ENCODE peak calls at places on chromosomes 6 and 20, in ten cellular contexts. W, G, O, M, D, E, P, V, J and K are unnamed samples.

GRCh38 chr6:98808522-98809210 is 25.7 kb upstream of the POU3F2 start:
- DNase-seq in W (no peak), G (no peak), O (no peak), M (no peak), D (no peak), E (no peak), P (no peak), V (no peak), J (no peak), K (no peak)

GRCh38 chr6:150696156-150696555 is 96.5 kb downstream of the PLEKHG1 start:
- DNase-seq in W (no peak), G (no peak), O (no peak), M (no peak), D (no peak), E (peak; percentile 41), P (no peak), V (no peak), J (no peak), K (no peak)

GRCh38 chr6:167141667-167142432 is 15.9 kb downstream of the GPR31 start:
- DNase-seq in W (no peak), G (peak; percentile 76), O (peak; percentile 35), M (peak; percentile 14), D (peak; percentile 90), E (peak; percentile 70), P (peak; percentile 58), V (peak; percentile 46), J (no peak), K (no peak)

GRCh38 chr6:158232445-158233213 is 64.5 kb downstream of the GTF2H5 start:
- DNase-seq in W (peak; percentile 68), G (peak; percentile 63), O (peak; percentile 47), M (peak; percentile 46), D (peak; percentile 92), E (peak; percentile 68), P (peak; percentile 42), V (peak; percentile 64), J (peak; percentile 35), K (no peak)

GRCh38 chr6:45576648-45577624 is 199.2 kb upstream of the SUPT3H start:
- DNase-seq in W (no peak), G (no peak), O (no peak), M (no peak), D (peak; percentile 12), E (no peak), P (no peak), V (no peak), J (no peak), K (no peak)

GRCh38 chr20:54062812-54063280 is 7.5 kb downstream of the BCAS1 start:
- DNase-seq in W (peak; percentile 66), G (peak; percentile 46), O (no peak), M (no peak), D (no peak), E (peak; percentile 48), P (peak; percentile 70), V (no peak), J (no peak), K (no peak)

GRCh38 chr6:3341467-3341866 is 82.7 kb downstream of the PSMG4 start:
- DNase-seq in W (peak; percentile 95), G (peak; percentile 69), O (no peak), M (peak; percentile 36), D (no peak), E (peak; percentile 7), P (no peak), V (no peak), J (peak; percentile 59), K (no peak)

GRCh38 chr6:72665599-72665998 is 43.7 kb downstream of the KCNQ5 start:
- DNase-seq in W (no peak), G (no peak), O (no peak), M (no peak), D (no peak), E (no peak), P (no peak), V (no peak), J (no peak), K (no peak)

GRCh38 chr6:31586596-31586995 is 519 bp downstream of the LST1 start:
- DNase-seq in W (no peak), G (no peak), O (no peak), M (no peak), D (peak; percentile 75), E (no peak), P (no peak), V (no peak), J (no peak), K (no peak)

GRCh38 chr6:31585531-31585930 is 546 bp upstream of the LST1 start:
- DNase-seq in W (no peak), G (peak; percentile 53), O (no peak), M (no peak), D (no peak), E (no peak), P (peak; percentile 50), V (no peak), J (no peak), K (no peak)

GRCh38 chr6:31587791-31588777 is 2.0 kb downstream of the LST1 start:
- DNase-seq in W (no peak), G (no peak), O (no peak), M (no peak), D (no peak), E (no peak), P (no peak), V (no peak), J (no peak), K (no peak)

GRCh38 chr6:31588871-31589650 is 3.0 kb downstream of the LST1 start:
- DNase-seq in W (no peak), G (no peak), O (no peak), M (no peak), D (no peak), E (no peak), P (no peak), V (no peak), J (no peak), K (no peak)

DNA sequence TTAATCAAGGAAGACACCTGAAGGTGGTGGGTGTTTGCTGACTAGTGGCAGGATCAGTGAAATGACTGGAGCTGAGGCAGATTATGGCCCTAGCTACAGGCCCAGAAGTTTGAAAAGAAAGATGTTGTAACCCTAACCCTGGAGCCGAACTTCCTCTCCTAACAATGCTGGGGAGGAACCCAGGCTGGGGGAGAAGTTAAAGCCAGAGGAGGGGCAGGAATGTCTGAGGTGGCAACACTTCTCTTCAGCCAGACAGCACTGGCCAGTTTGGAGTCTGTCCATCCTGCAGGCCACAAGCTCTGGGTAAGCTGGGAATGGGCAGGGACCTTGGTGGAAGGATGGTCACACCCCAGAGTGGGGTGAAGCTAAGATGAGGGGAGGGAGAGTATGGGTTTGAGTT is at the start of gene LST1:
- DNase-seq in W (no peak), G (no peak), O (no peak), M (peak; percentile 10), D (no peak), E (no peak), P (no peak), V (no peak), J (peak; percentile 47), K (no peak)
- H3K4me3 ChIP-seq in W (no peak within 1 kb of the TSS), G (no peak within 1 kb of the TSS), O (no peak within 1 kb of the TSS), M (no peak within 1 kb of the TSS), D (no peak within 1 kb of the TSS), E (no peak within 1 kb of the TSS), P (no peak within 1 kb of the TSS), V (peak within 1 kb of the TSS; percentile 14), J (no peak within 1 kb of the TSS), K (no peak within 1 kb of the TSS)

GRCh38 chr20:51545515-51545914 is 3.0 kb upstream of the NFATC2 start:
- DNase-seq in W (no peak), G (no peak), O (no peak), M (no peak), D (no peak), E (no peak), P (no peak), V (no peak), J (no peak), K (no peak)

GRCh38 chr20:51541189-51542032 is 1.1 kb downstream of the NFATC2 start:
- DNase-seq in W (peak; percentile 43), G (peak; percentile 69), O (peak; percentile 67), M (peak; percentile 81), D (no peak), E (peak; percentile 95), P (peak; percentile 87), V (peak; percentile 85), J (peak; percentile 92), K (no peak)

GRCh38 chr20:51542894-51543788 is 622 bp upstream of the NFATC2 start:
- DNase-seq in W (no peak), G (no peak), O (no peak), M (no peak), D (peak; percentile 43), E (no peak), P (no peak), V (peak; percentile 27), J (no peak), K (no peak)

GRCh38 chr20:51540585-51540984 is 1.9 kb downstream of the NFATC2 start:
- DNase-seq in W (no peak), G (no peak), O (no peak), M (no peak), D (no peak), E (no peak), P (no peak), V (no peak), J (no peak), K (no peak)

GRCh38 chr20:51542033-51542893 is at the start of gene NFATC2:
- DNase-seq in W (no peak), G (peak; percentile 79), O (no peak), M (no peak), D (peak; percentile 93), E (peak; percentile 80), P (peak; percentile 65), V (peak; percentile 69), J (no peak), K (no peak)
- TF ChIP-seq CTCF in W (no peak), G (peak; percentile 40), O (no peak), M (peak; percentile 18), D (peak; percentile 24), E (peak; percentile 11), P (peak; percentile 77), V (peak; percentile 8), J (peak; percentile 6), K (no peak)

DNA sequence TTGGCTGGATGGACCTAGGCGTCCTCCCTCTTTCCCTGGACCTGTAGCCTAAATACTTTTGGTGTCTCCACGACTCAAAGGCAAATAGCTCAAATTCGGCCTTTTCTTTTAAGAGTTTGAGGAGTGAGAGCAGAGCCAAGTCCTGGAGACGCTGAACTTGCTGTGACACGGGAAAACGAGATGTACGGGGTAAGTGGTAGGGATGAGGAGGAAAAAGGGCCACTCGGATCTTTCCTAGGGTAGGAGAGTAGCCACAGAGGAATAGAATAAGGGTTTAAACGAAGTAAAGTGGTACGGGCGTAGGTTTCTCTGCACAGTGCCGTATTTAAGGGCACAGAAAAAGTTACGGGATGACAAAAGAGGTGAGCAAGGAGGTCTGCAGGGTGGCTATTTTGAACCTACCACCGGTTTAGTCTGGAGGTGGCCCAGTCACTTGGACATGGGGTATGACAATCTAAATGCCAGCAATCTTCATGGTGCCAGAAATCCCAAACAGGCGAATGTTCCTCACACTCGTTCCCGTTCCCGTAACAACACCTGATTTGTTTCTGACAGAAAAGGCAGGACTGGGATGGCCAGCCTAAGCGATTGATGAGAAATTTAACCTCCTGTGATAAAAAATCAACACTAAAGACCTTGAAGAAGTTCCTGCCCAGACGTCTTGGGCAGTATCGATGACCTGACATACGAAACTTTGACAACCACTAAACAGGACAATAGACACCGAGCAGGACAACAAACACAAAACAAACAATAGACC is 149.3 kb downstream of the TRIM27 start:
- DNase-seq in W (no peak), G (no peak), O (no peak), M (no peak), D (no peak), E (no peak), P (no peak), V (no peak), J (no peak), K (no peak)
- H3K9me3 ChIP-seq in W (no peaks in the 10 kb centered on the region), G (no peaks in the 10 kb centered on the region), O (no peaks in the 10 kb centered on the region), M (no peaks in the 10 kb centered on the region), D (no peaks in the 10 kb centered on the region), E (no peaks in the 10 kb centered on the region), P (no peaks in the 10 kb centered on the region), V (no peaks in the 10 kb centered on the region), J (no peaks in the 10 kb centered on the region), K (no peaks in the 10 kb centered on the region)

DNA sequence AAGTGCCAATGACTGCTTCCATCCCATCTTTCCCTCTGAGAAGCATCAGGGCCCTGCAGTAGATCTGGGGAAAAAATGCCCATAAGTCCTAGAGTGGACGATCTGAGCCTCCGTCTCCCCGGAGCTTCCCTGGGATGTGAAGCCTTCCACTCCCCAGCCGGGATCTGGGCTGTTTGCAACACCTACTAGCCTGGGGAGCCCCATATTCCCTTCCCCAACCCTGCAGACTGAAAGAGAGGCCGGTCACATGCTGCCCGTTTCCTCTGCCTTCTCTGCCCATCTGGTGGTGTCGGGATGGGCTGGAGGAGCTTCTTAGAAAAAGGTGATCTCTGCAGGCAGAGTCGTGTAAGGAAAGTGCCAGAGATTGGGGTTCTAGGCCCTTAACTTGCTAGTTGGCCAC is 1.1 kb downstream of the SNPH start:
- DNase-seq in W (no peak), G (peak; percentile 11), O (no peak), M (no peak), D (no peak), E (no peak), P (no peak), V (no peak), J (no peak), K (no peak)
- H3K4me3 ChIP-seq in W (peak overlapping the region; percentile 81), G (peak overlapping the region; percentile 81), O (peak overlapping the region; percentile 59), M (no peak overlapping the region), D (no peak overlapping the region), E (peak overlapping the region; percentile 44), P (no peak overlapping the region), V (peak overlapping the region; percentile 90), J (peak overlapping the region; percentile 92), K (peak overlapping the region; percentile 70)